ENCODE peak calls at places on chromosomes 6 and 20, in eight cellular contexts. L is mesendoderm; I is ovary; O is uterus; Q is CD8-positive, alpha-beta memory T cell; R is pancreas; N is SJSA1; H is A673. T is an unnamed sample. For H3K27me3, the result is how much of the 10 kb centered on the place peaks cover.

GRCh38 chr6:4281341-4282293 is 146.2 kb upstream of the ECI2 start:
- DNase-seq in L (peak), H (peak), R (peak), I (peak), Q (no peak), O (peak), N (no peak), T (no peak)

GRCh38 chr6:2264932-2265331 is 19.5 kb upstream of the GMDS start:
- DNase-seq in H (no peak), R (no peak), Q (no peak), I (no peak), N (no peak), O (no peak), L (no peak), T (no peak)

GRCh38 chr20:47196091-47197081 is 160.1 kb downstream of the ZMYND8 start:
- DNase-seq in H (peak), Q (peak), N (peak), I (peak), L (peak), R (peak), O (peak), T (peak)

GRCh38 chr6:151806757-151807512 is 547 bp upstream of the ESR1 start:
- DNase-seq in N (no peak), H (no peak), O (peak), R (no peak), I (no peak), L (no peak), Q (no peak), T (no peak)

GRCh38 chr6:147782302-147782701 is 273.8 kb downstream of the SAMD5 start:
- DNase-seq in H (peak), Q (no peak), I (no peak), N (no peak), L (peak), R (no peak), O (no peak), T (no peak)

GRCh38 chr6:98627129-98627775 is 207.1 kb upstream of the POU3F2 start:
- DNase-seq in R (no peak), L (no peak), Q (no peak), I (no peak), H (no peak), O (no peak), N (no peak), T (no peak)

GRCh38 chr6:37207903-37208456 is 38.0 kb downstream of the PIM1 start:
- DNase-seq in R (peak), L (peak), Q (peak), H (peak), I (peak), O (peak), N (peak), T (peak)

GRCh38 chr6:29694637-29695036 is 13.7 kb upstream of the ZFP57 start:
- DNase-seq in O (no peak), I (no peak), L (no peak), N (no peak), R (no peak), H (no peak), Q (no peak), T (no peak)

GRCh38 chr6:109467696-109468095 is 12.1 kb upstream of the MICAL1 start:
- DNase-seq in Q (no peak), H (no peak), O (no peak), L (no peak), N (no peak), I (no peak), R (no peak), T (no peak)

GRCh38 chr6:56594699-56595098 is 48.0 kb downstream of the DST start:
- DNase-seq in R (no peak), H (no peak), I (no peak), N (no peak), L (no peak), O (no peak), Q (no peak), T (no peak)

GRCh38 chr6:1335367-1336037 is 23.6 kb downstream of the FOXQ1 start:
- DNase-seq in Q (no peak), L (peak), R (peak), O (no peak), H (peak), I (no peak), N (peak), T (no peak)

GRCh38 chr6:116327803-116328527 is 42.8 kb upstream of the DSE start:
- DNase-seq in R (no peak), H (peak), Q (no peak), O (no peak), I (no peak), N (no peak), L (peak), T (no peak)

GRCh38 chr20:63005862-63006564 is 751 bp downstream of the BHLHE23 start:
- DNase-seq in N (no peak), I (no peak), R (no peak), L (peak), Q (no peak), O (no peak), H (peak), T (no peak)

GRCh38 chr6:162750776-162751175 is 23.0 kb downstream of the PACRG start:
- DNase-seq in L (peak), R (no peak), H (no peak), I (no peak), N (no peak), Q (no peak), O (no peak), T (no peak)

GRCh38 chr6:138987299-138987642 is 782 bp downstream of the REPS1 start:
- DNase-seq in N (no peak), L (peak), O (peak), H (no peak), Q (no peak), I (no peak), R (peak), T (peak)

GRCh38 chr6:22680950-22681349 is 111.6 kb downstream of the HDGFL1 start:
- DNase-seq in I (no peak), Q (no peak), L (no peak), N (no peak), R (no peak), H (no peak), O (no peak), T (no peak)

GRCh38 chr6:78947962-78948361 is 80.6 kb downstream of the IRAK1BP1 start:
- DNase-seq in L (no peak), H (no peak), O (no peak), R (no peak), Q (no peak), N (no peak), I (no peak), T (no peak)

GRCh38 chr6:112202639-112203341 is 51.6 kb downstream of the LAMA4 start:
- DNase-seq in L (no peak), H (no peak), R (no peak), N (peak), Q (no peak), I (no peak), O (no peak), T (no peak)

GRCh38 chr6:153790881-153791473 is 248.1 kb upstream of the OPRM1 start:
- DNase-seq in H (peak), I (no peak), N (no peak), R (no peak), Q (no peak), L (peak), O (no peak), T (no peak)

GRCh38 chr20:62236674-62236996 is 1.7 kb upstream of the OSBPL2 start:
- DNase-seq in O (no peak), I (no peak), N (no peak), H (peak), L (peak), Q (no peak), R (no peak), T (no peak)

GRCh38 chr6:22614541-22614940 is 45.2 kb downstream of the HDGFL1 start:
- DNase-seq in O (no peak), I (no peak), L (no peak), H (no peak), N (no peak), R (no peak), Q (no peak), T (no peak)

GRCh38 chr6:43825187-43826115 is 55.4 kb downstream of the VEGFA start:
- DNase-seq in L (peak), R (peak), H (no peak), N (no peak), I (no peak), Q (no peak), O (no peak), T (peak)
- H3K27ac ChIP-seq in L (no peak), R (peak), H (no peak), N (no peak), I (no peak), Q (no peak), O (no peak), T (no peak)

DNA sequence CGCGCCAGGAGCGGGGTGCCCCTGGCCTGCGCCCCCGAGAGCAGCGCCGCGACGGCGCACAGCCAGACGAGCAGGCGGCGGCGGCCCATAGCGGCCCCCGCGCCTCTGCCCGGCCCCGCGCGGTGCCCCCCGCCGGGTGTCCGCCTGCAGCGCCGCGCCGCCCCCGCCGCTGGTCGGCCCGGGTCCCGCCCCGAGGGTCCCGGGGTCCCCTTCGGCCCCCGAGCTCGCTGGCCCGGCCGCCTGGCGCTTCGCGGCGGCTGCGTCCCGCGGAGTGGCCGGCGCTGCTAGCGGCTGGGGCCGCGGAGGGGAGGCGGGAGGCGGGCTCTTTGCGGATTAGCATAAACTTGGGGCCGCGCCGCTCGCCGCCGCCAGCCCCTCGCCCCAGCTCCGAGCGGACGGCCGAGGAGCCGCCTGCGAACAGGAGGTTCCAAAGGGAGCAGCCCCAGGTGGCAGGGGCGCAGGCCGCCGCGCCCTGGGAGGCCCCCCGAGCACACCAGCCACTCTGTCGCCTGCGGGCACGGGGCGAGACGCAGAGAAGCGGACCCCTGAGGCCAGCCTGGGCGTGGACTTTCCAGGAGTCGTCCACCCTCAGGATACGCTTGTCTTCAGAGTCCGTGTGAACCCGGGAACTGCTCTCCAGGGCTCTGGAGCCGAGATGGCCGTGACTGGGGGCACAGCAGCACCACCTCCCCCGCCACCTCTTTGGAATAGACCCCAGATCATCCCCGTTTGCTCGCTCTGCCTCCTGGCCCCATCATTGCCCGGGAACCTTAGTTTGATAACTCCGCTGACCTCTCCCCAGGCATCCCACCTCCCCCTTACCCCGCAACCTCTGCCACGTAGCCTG is at the start of gene EMILIN3:
- DNase-seq in L (peak), R (no peak), H (peak), Q (no peak), I (no peak), N (no peak), O (no peak), T (no peak)
- H3K4me3 ChIP-seq in L (peak), R (peak), H (peak), Q (no peak), I (peak), N (no peak), O (peak), T (peak)

GRCh38 chr20:51176446-51176845 is 153.5 kb upstream of the KCNG1 start:
- DNase-seq in N (no peak), L (no peak), R (no peak), O (no peak), H (no peak), Q (no peak), I (no peak), T (no peak)
- H3K27me3 ChIP-seq in N (under half), L (under half), R (under half), O (under half), H (under half), Q (under half), I (under half), T (under half)

GRCh38 chr6:41658551-41659069 is 20.3 kb downstream of the MDFI start:
- DNase-seq in L (no peak), H (no peak), R (no peak), I (no peak), N (no peak), Q (no peak), O (no peak), T (peak)

GRCh38 chr6:41654433-41655020 is 16.3 kb downstream of the MDFI start:
- DNase-seq in N (no peak), O (no peak), L (no peak), Q (no peak), H (no peak), R (peak), I (no peak), T (peak)

GRCh38 chr6:41657131-41658094 is 19.1 kb downstream of the MDFI start:
- DNase-seq in I (no peak), L (no peak), N (no peak), Q (no peak), O (no peak), R (peak), H (no peak), T (peak)

GRCh38 chr6:41653642-41654432 is 15.6 kb downstream of the MDFI start:
- DNase-seq in N (no peak), H (no peak), I (no peak), R (no peak), Q (no peak), O (no peak), L (no peak), T (peak)

GRCh38 chr6:41655706-41656668 is 17.7 kb downstream of the MDFI start:
- DNase-seq in L (peak), O (no peak), H (no peak), I (no peak), N (no peak), Q (no peak), R (peak), T (peak)
- H3K27ac ChIP-seq in L (no peak), O (no peak), H (peak), I (no peak), N (no peak), Q (no peak), R (no peak), T (no peak)

GRCh38 chr20:32463642-32464400 is 105.7 kb downstream of the ASXL1 start:
- DNase-seq in N (no peak), Q (no peak), I (no peak), L (no peak), R (peak), O (no peak), H (no peak), T (no peak)

GRCh38 chr20:32464401-32465091 is 106.4 kb downstream of the ASXL1 start:
- DNase-seq in R (no peak), L (no peak), I (no peak), H (no peak), O (no peak), N (no peak), Q (no peak), T (no peak)

GRCh38 chr20:32462900-32463641 is 104.9 kb downstream of the ASXL1 start:
- DNase-seq in N (no peak), L (no peak), H (no peak), Q (no peak), O (no peak), R (peak), I (no peak), T (no peak)

GRCh38 chr20:32466739-32467505 is 108.8 kb downstream of the ASXL1 start:
- DNase-seq in H (no peak), Q (no peak), N (no peak), R (no peak), L (no peak), I (no peak), O (no peak), T (no peak)

GRCh38 chr20:32465092-32465900 is 107.2 kb downstream of the ASXL1 start:
- DNase-seq in L (no peak), Q (no peak), R (peak), H (no peak), O (peak), N (peak), I (peak), T (peak)
- H3K4me3 ChIP-seq in L (no peak), Q (no peak), R (no peak), H (no peak), O (no peak), N (no peak), I (no peak), T (no peak)

DNA sequence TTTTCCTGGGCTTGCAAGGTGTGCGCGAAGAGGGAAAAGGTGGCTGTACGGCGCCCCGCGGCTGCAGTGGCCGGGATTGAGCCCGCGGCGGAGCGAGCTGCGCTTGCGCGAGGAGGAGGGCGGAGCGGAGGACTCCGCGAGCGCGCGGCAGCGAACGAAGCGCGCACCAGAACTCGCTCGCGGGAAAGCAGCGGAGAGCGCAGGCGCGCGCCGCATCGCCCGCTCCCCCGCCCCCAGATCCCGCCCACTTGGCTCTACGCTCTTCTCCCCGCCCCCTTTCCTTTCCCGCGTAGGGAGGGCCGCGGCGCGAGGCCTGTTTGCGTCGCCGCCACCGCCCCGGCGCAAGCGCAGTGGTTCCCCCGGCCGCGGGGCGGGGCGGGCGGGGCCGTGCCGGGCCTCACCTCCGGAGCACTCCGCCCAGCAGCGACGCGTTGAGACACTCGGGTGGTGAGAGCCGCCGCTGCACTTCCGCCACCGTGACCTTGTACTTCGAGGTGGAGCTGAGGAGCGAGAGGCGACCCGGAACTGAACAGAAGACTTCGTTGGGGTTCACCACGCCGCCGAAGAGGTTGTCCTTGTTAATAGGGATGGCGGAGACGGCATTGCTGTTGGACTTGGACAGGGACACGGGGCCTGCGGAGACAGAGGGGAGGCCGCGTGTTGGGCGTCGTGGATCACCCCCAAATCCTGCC is 10.6 kb downstream of the TFAP2A start:
- DNase-seq in Q (peak), H (peak), N (peak), R (peak), I (peak), L (peak), O (peak), T (peak)
- H3K27me3 ChIP-seq in Q (under half), H (under half), N (under half), R (half or more), I (under half), L (under half), O (under half), T (under half)

GRCh38 chr20:10861086-10861485 is 187.3 kb upstream of the JAG1 start:
- DNase-seq in N (no peak), Q (no peak), I (no peak), H (no peak), R (no peak), O (no peak), L (no peak), T (no peak)
- H3K27ac ChIP-seq in N (peak), Q (no peak), I (no peak), H (no peak), R (no peak), O (no peak), L (no peak), T (no peak)

DNA sequence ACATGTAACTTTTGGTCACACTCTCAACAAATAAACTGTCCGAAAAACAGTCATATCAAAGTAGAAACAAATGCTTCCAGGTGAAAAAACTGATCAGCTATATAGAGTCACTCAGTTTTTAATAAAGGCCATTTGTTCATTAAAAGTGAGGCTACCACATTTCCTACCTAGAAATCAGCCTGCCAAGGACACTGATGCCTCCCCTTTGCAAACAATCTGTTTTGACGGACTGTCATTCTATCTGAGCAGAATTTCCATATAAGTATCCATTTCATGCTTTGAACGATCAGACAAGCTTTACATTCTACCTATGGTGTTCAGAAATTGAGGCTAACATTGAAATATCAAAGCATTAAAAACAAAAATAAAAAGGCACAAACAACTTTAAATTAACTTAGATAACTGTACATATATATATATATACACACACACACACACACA is 2.9 kb downstream of the CCN2 start:
- DNase-seq in I (no peak), Q (no peak), H (no peak), L (peak), N (no peak), R (no peak), O (no peak), T (no peak)
- H3K4me3 ChIP-seq in I (peak), Q (no peak), H (no peak), L (no peak), N (peak), R (peak), O (peak), T (peak)

GRCh38 chr6:106973841-106974336 is 640 bp downstream of the CD24 start:
- DNase-seq in R (peak), H (no peak), L (peak), I (no peak), O (no peak), Q (no peak), N (peak), T (no peak)
- H3K27me3 ChIP-seq in R (under half), H (half or more), L (under half), I (under half), O (under half), Q (under half), N (under half), T (under half)